ENCODE peak calls at places on chromosomes 6 and 20, in five cellular contexts. N is ACHN, V is psoas muscle, Z is activated gamma-delta T cell treated with Interleukin-2 at 50 U/mL for 16 hours, S is AML-193. C is an unnamed sample.

GRCh38 chr6:156998824-156999330 is 221.7 kb downstream of the ARID1B start:
- DNase-seq in S (no peak), Z (no peak), V (no peak), N (no peak), C (no peak)

GRCh38 chr6:149985506-149985937 is 21.8 kb downstream of the ULBP1 start:
- DNase-seq in Z (no peak), S (no peak), N (no peak), V (no peak), C (no peak)

GRCh38 chr6:39181333-39181732 is 47.9 kb downstream of the KCNK5 start:
- DNase-seq in S (no peak), N (no peak), V (no peak), Z (no peak), C (no peak)

GRCh38 chr20:23235173-23236027 is 115.2 kb upstream of the NXT1 start:
- DNase-seq in V (peak), Z (no peak), S (peak), N (no peak), C (peak)

GRCh38 chr6:16799279-16800193 is 38.3 kb upstream of the ATXN1 start:
- DNase-seq in S (no peak), Z (no peak), N (no peak), V (no peak), C (no peak)

GRCh38 chr20:47223896-47224295 is 132.6 kb downstream of the ZMYND8 start:
- DNase-seq in N (no peak), S (no peak), Z (no peak), V (no peak), C (no peak)

GRCh38 chr20:63863021-63863797 is 1.9 kb upstream of the TPD52L2 start:
- DNase-seq in V (no peak), Z (no peak), N (no peak), S (no peak), C (no peak)

GRCh38 chr6:106360410-106360988 is at the start of gene CRYBG1:
- DNase-seq in S (no peak), Z (peak), N (peak), V (peak), C (peak)

GRCh38 chr6:33313105-33313708 is 671 bp downstream of the TAPBP start:
- DNase-seq in S (peak), V (peak), Z (no peak), N (no peak), C (peak)

GRCh38 chr6:114092943-114093342 is 122.0 kb upstream of the HDAC2 start:
- DNase-seq in V (no peak), Z (no peak), S (no peak), N (no peak), C (no peak)

GRCh38 chr6:108164815-108165706 is 761 bp upstream of the NR2E1 start:
- DNase-seq in Z (no peak), N (no peak), S (no peak), V (no peak), C (no peak)

GRCh38 chr20:3797226-3797545 is 1.1 kb downstream of the CDC25B start:
- DNase-seq in Z (no peak), S (no peak), N (no peak), V (peak), C (no peak)

GRCh38 chr20:49279677-49280462 is 2.0 kb upstream of the ZNFX1 start:
- DNase-seq in S (no peak), N (no peak), V (no peak), Z (no peak), C (no peak)

GRCh38 chr6:122995930-122996796 is at the start of gene CLVS2:
- DNase-seq in V (peak), S (no peak), N (no peak), Z (no peak), C (no peak)

GRCh38 chr20:63083831-63084562 is 77.2 kb upstream of the BHLHE23 start:
- DNase-seq in Z (no peak), V (peak), S (no peak), N (no peak), C (no peak)

GRCh38 chr6:87250019-87250418 is 72.4 kb upstream of the SMIM8 start:
- DNase-seq in V (no peak), Z (no peak), S (no peak), N (no peak), C (no peak)

GRCh38 chr6:106927531-106928398 is 46.8 kb downstream of the CD24 start:
- DNase-seq in V (no peak), N (peak), S (peak), Z (no peak), C (no peak)

GRCh38 chr6:129671442-129672344 is 38.3 kb downstream of the ARHGAP18 start:
- DNase-seq in V (peak), N (peak), Z (peak), S (peak), C (peak)

GRCh38 chr6:31588871-31589650 is 3.0 kb downstream of the LST1 start:
- DNase-seq in Z (no peak), V (no peak), S (no peak), N (no peak), C (peak)